ENCODE peak calls at places on chromosomes 3 and 15, in four cellular contexts. J is WTC11, H is esophagus squamous epithelium, K is heart left ventricle. M is an unnamed sample.

GRCh38 chr3:39148116-39149058 is 5.0 kb downstream of the CSRNP1 start:
- DNase-seq in J (no peak), H (no peak), K (no peak), M (no peak)

GRCh38 chr15:39581501-39582285 is 814 bp downstream of the THBS1 start:
- DNase-seq in J (peak; percentile 68), K (peak; percentile 68), H (no peak), M (peak; percentile 13)

GRCh38 chr15:76501726-76502125 is 165.2 kb downstream of the ISL2 start:
- DNase-seq in K (no peak), J (no peak), H (no peak), M (no peak)

GRCh38 chr15:61871926-61872522 is 188.2 kb downstream of the VPS13C start:
- DNase-seq in K (no peak), H (no peak), J (no peak), M (no peak)

GRCh38 chr3:106629215-106629832 is 747.9 kb upstream of the CCDC54 start:
- DNase-seq in H (no peak), J (no peak), K (no peak), M (no peak)

GRCh38 chr15:78507831-78508160 is 419 bp downstream of the HYKK start:
- DNase-seq in J (no peak), K (no peak), H (no peak), M (no peak)

GRCh38 chr15:32730677-32731654 is 13.2 kb downstream of the GREM1 start:
- DNase-seq in J (peak; percentile 84), K (no peak), H (no peak), M (no peak)

GRCh38 chr3:194250104-194251002 is 100.8 kb downstream of the CPN2 start:
- DNase-seq in J (no peak), H (no peak), K (peak; percentile 93), M (no peak)

GRCh38 chr3:14317057-14317553 is 85.3 kb upstream of the SLC6A6 start:
- DNase-seq in J (no peak), H (no peak), K (peak; percentile 8), M (no peak)

GRCh38 chr3:69588170-69588569 is 151.1 kb upstream of the MITF start:
- DNase-seq in J (no peak), K (no peak), H (no peak), M (no peak)

GRCh38 chr3:139564290-139564861 is 24.8 kb upstream of the RBP1 start:
- DNase-seq in K (no peak), H (no peak), J (peak; percentile 45), M (no peak)

DNA sequence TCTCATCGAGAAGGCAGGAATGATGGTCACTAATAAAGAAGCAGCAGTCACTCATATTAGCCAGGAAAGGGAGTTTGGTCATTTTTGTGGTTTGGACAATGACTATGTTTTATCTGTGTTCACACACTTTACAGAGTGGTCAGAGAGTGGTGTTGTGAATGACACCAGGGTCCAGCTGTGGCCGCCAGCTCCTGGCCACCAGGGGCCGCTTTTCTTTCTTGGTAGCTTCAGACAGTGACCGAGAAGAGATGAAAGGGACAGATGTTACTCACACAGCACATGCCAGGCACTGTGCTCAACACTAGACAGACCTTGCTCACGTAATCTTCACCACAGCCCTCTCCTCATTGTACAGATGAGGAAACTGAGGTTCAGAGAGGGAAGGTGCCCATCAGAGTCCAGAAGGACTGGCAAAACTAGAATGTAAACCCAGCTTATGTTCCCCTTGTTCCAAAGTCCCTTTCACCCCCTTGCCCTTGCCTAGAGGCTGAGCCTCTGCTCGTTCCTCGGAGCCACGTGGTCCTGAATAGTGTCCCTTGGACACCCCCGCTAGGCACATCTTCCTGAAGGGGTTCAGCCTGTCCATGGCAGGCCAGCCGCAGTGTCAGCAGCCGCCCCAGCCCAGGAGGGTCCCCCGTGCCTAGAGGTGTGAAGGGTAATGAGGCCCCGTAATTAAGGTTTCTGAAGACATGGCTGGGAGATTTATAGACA is 55.6 kb downstream of the CYP11A1 start:
- DNase-seq in K (peak; percentile 51), H (no peak), J (peak; percentile 65), M (peak; percentile 46)
- TF ChIP-seq CTCF in K (peak; percentile 29), H (no peak), J (no peak), M (peak; percentile 66)

DNA sequence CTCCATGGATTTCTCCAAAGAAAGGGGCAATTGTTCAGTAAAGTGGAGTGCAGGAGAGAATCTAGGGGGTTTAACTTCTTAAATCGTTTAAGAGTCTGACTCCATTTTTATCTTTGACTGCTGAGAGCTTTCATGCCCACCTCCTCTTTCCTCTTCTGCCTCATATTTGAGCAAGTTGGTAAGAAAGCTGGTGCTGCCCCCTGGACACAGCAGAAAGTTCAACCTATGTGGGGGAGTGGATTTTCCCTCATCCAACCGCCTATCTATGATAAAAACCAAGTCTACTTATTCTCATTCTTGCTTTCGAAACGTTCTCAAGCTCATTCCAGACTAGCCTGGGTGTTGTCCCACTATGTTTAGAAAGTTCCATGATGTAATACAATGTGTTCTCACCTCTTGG is 26.0 kb downstream of the HHLA2 start:
- DNase-seq in H (no peak), J (no peak), K (no peak), M (no peak)
- TF ChIP-seq CTCF in H (no peak), J (no peak), K (no peak), M (no peak)

GRCh38 chr3:71728632-71729342 is 3.6 kb upstream of the EIF4E3 start:
- DNase-seq in H (no peak), K (no peak), J (peak; percentile 49), M (no peak)
- TF ChIP-seq CTCF in H (no peak), K (no peak), J (no peak), M (no peak)

DNA sequence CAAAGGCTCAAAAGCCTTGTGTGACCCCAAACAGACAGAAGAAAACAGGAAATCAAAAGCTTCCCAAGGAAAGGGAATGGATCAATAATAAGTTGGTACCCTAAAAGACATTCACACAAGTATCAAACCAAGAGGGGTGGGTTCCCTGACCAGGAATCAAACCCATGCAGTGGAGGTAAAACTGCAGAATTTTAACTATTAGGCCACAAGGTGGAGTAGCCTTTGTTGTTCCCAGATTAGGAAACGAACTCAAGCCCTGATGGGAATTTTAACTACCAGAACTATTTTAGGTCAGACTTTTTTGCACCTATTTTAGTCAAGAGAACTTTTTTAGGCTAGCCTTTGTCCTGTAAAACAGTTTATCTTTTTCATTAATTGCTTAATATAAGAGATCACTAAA is 31.4 kb downstream of the SETMAR start:
- DNase-seq in J (no peak), K (no peak), H (no peak), M (no peak)
- TF ChIP-seq CTCF in J (no peak), K (no peak), H (no peak), M (no peak)

GRCh38 chr3:111299070-111299672 is 227.6 kb downstream of the NECTIN3 start:
- DNase-seq in H (no peak), K (no peak), J (no peak), M (no peak)
- TF ChIP-seq CTCF in H (no peak), K (no peak), J (no peak), M (no peak)

DNA sequence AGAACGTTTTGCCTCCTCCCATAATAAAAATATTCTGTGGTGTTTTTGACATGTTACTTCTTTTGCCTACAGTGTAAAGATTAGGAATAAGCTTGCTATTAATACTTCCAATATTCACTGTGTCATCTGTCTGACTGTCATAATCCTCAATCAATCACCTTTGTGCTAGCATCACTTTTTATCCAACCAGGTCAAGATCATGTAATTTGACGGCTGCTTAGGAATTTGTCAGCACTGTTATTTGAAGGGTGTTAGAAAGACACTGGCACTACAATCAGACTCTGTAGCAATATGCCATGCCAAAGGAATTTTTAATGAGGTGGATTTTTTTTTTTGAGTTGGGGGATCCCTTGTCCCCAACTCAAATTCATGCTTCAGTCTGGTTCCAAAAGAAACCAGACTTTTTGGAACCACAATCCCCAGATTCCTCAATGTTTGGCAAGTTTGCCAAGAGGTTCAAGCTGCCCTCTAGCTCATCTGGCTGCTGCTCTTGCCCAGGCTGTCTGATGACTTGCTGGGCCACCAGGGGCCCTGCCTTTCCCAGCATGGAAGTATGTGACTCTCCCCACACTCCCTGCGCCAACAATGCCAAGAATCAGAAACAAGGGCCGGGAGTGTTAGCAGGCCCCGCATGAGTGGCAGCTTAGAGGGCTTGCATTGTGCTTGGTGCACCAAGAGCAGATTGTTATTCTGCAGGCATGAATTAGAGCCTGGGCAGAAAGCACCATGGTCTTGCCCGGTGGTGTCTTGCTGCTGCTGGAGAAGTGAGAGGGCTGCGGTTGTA is 58.6 kb upstream of the TSC22D2 start:
- DNase-seq in H (no peak), J (no peak), K (peak; percentile 90), M (no peak)
- TF ChIP-seq CTCF in H (no peak), J (no peak), K (no peak), M (no peak)

GRCh38 chr3:52495777-52496602 is 852 bp downstream of the STAB1 start:
- DNase-seq in K (no peak), J (no peak), H (no peak), M (no peak)
- TF ChIP-seq CTCF in K (no peak), J (no peak), H (no peak), M (no peak)

GRCh38 chr15:57057134-57057930 is 138.9 kb downstream of the TCF12 start:
- DNase-seq in J (no peak), K (no peak), H (no peak), M (no peak)

GRCh38 chr15:57053470-57053869 is 135.0 kb downstream of the TCF12 start:
- DNase-seq in J (no peak), K (no peak), H (no peak), M (no peak)

GRCh38 chr15:57048930-57049550 is 130.6 kb downstream of the TCF12 start:
- DNase-seq in K (no peak), J (no peak), H (no peak), M (no peak)

GRCh38 chr15:57056357-57056756 is 137.9 kb downstream of the TCF12 start:
- DNase-seq in J (no peak), H (no peak), K (no peak), M (no peak)

DNA sequence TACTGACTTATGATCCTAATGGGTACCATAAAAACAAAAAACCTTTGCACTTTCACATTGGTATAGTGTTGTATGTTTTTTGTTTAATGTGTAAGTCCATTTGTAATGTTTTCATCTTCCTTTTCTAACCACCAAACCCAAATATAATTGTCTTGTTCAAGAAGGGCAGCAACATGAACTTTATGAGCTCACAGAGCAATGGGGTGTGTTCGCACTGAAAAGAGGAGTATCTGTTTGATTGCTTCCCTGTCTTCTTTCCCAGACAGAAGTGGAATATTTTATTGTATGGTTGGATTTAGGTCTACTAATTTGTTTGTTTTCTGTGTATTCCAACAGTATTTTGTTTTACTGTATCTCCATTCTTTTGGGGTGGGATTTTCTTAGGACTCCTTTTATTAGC is 135.9 kb downstream of the TCF12 start:
- DNase-seq in H (no peak), J (no peak), K (no peak), M (no peak)
- TF ChIP-seq CTCF in H (no peak), J (no peak), K (no peak), M (no peak)

GRCh38 chr3:104635872-104636580 is 730.7 kb upstream of the ALCAM start:
- DNase-seq in K (no peak), J (peak; percentile 29), H (no peak), M (no peak)
- TF ChIP-seq CTCF in K (no peak), J (no peak), H (no peak), M (peak; percentile 18)

DNA sequence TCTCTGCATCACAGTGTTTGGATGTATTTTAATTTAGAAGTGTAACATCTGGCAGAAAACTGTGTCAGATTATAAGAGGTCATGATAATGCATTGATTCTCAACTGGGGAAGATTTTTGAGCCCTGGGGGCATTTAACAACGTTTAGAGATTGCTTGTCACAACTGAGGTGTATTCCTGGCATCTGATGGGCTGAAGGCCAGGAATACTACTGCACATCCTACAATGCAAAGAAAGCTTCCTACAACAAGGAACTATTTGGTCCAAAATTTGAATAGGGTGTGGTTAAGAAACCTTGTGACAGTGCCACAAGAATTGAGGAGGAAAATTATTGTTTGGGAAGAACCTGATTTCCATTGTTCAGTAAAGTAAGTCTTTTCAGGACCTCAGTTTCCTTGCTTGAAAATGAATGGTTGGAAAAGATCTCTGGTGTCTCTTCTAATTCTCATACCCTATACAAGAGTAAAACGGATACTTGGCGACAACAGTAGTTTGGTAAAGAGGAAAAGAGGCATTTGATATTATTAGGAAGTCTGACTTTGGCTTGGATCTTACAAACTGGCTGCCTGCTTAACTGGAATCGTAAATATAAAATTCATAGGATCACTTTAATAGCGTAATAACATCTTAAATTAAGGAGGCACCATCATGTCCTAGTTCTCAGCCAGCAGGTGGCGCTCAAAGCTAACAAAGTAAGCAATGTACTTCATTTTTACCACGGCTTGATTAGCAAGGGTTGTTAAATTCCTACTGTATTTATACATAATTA is 4.3 kb downstream of the DAZL start:
- DNase-seq in K (peak; percentile 85), J (peak; percentile 78), H (no peak), M (peak; percentile 73)
- TF ChIP-seq CTCF in K (peak; percentile 82), J (peak; percentile 67), H (peak; percentile 64), M (peak; percentile 97)